ENCODE peak calls at places on chromosomes 7 and 10, in eight cellular contexts. One of them, this sample, is unnamed.

GRCh38 chr10:23015021-23015707 is 80.2 kb upstream of the MSRB2 start:
- DNase-seq in heart left ventricle: no peak
- DNase-seq in choroid plexus epithelial cell: no peak
- DNase-seq in HFFc6: no peak
- DNase-seq in progenitor cell of endocrine pancreas: no peak
- DNase-seq in fibroblast of the aortic adventitia: no peak
- DNase-seq in A549: no peak
- DNase-seq in fibroblast of lung: no peak
- DNase-seq in this sample: no peak

GRCh38 chr7:128694742-128695141 is 22.6 kb downstream of the GARIN1A start:
- DNase-seq in heart left ventricle: no peak
- DNase-seq in choroid plexus epithelial cell: no peak
- DNase-seq in HFFc6: no peak
- DNase-seq in progenitor cell of endocrine pancreas: no peak
- DNase-seq in fibroblast of the aortic adventitia: no peak
- DNase-seq in A549: no peak
- DNase-seq in fibroblast of lung: no peak
- DNase-seq in this sample: no peak

GRCh38 chr10:132879408-132880147 is 62.8 kb downstream of the CFAP46 start:
- DNase-seq in heart left ventricle: no peak
- DNase-seq in choroid plexus epithelial cell: no peak
- DNase-seq in HFFc6: no peak
- DNase-seq in progenitor cell of endocrine pancreas: no peak
- DNase-seq in fibroblast of the aortic adventitia: no peak
- DNase-seq in A549: no peak
- DNase-seq in fibroblast of lung: no peak
- DNase-seq in this sample: no peak

GRCh38 chr10:33216661-33217427 is 117.6 kb downstream of the NRP1 start:
- DNase-seq in heart left ventricle: no peak
- DNase-seq in choroid plexus epithelial cell: no peak
- DNase-seq in HFFc6: peak; percentile 67
- DNase-seq in progenitor cell of endocrine pancreas: no peak
- DNase-seq in fibroblast of the aortic adventitia: no peak
- DNase-seq in A549: peak; percentile 62
- DNase-seq in fibroblast of lung: peak; percentile 60
- DNase-seq in this sample: no peak

GRCh38 chr10:69051303-69051702 is 36.6 kb upstream of the SRGN start:
- DNase-seq in heart left ventricle: peak; percentile 53
- DNase-seq in choroid plexus epithelial cell: peak; percentile 47
- DNase-seq in HFFc6: peak; percentile 14
- DNase-seq in progenitor cell of endocrine pancreas: no peak
- DNase-seq in fibroblast of the aortic adventitia: no peak
- DNase-seq in A549: no peak
- DNase-seq in fibroblast of lung: peak; percentile 36
- DNase-seq in this sample: peak; percentile 88

GRCh38 chr10:2929457-2929856 is 137.9 kb upstream of the PFKP start:
- DNase-seq in heart left ventricle: no peak
- DNase-seq in choroid plexus epithelial cell: no peak
- DNase-seq in HFFc6: no peak
- DNase-seq in progenitor cell of endocrine pancreas: no peak
- DNase-seq in fibroblast of the aortic adventitia: no peak
- DNase-seq in A549: no peak
- DNase-seq in fibroblast of lung: no peak
- DNase-seq in this sample: no peak

GRCh38 chr7:12322287-12322902 is 81.3 kb downstream of the VWDE start:
- DNase-seq in heart left ventricle: no peak
- DNase-seq in choroid plexus epithelial cell: peak; percentile 66
- DNase-seq in HFFc6: no peak
- DNase-seq in progenitor cell of endocrine pancreas: no peak
- DNase-seq in fibroblast of the aortic adventitia: peak; percentile 65
- DNase-seq in A549: peak; percentile 36
- DNase-seq in fibroblast of lung: peak; percentile 26
- DNase-seq in this sample: no peak

GRCh38 chr7:13024323-13024722 is 336.9 kb downstream of the ARL4A start:
- DNase-seq in heart left ventricle: no peak
- DNase-seq in choroid plexus epithelial cell: no peak
- DNase-seq in HFFc6: no peak
- DNase-seq in progenitor cell of endocrine pancreas: no peak
- DNase-seq in fibroblast of the aortic adventitia: peak; percentile 89
- DNase-seq in A549: no peak
- DNase-seq in fibroblast of lung: no peak
- DNase-seq in this sample: no peak

GRCh38 chr7:151960449-151960848 is 4.2 kb downstream of the GALNTL5 start:
- DNase-seq in heart left ventricle: no peak
- DNase-seq in choroid plexus epithelial cell: no peak
- DNase-seq in HFFc6: no peak
- DNase-seq in progenitor cell of endocrine pancreas: no peak
- DNase-seq in fibroblast of the aortic adventitia: no peak
- DNase-seq in A549: no peak
- DNase-seq in fibroblast of lung: no peak
- DNase-seq in this sample: no peak

GRCh38 chr10:97332586-97333350 is 1.8 kb downstream of the FRAT2 start:
- DNase-seq in heart left ventricle: peak; percentile 35
- DNase-seq in choroid plexus epithelial cell: peak; percentile 85
- DNase-seq in HFFc6: peak; percentile 85
- DNase-seq in progenitor cell of endocrine pancreas: no peak
- DNase-seq in fibroblast of the aortic adventitia: peak; percentile 77
- DNase-seq in A549: peak; percentile 43
- DNase-seq in fibroblast of lung: peak; percentile 77
- DNase-seq in this sample: no peak

GRCh38 chr7:112290065-112290464 is 83.6 kb downstream of the ZNF277 start:
- DNase-seq in heart left ventricle: no peak
- DNase-seq in choroid plexus epithelial cell: peak; percentile 64
- DNase-seq in HFFc6: peak; percentile 40
- DNase-seq in progenitor cell of endocrine pancreas: no peak
- DNase-seq in fibroblast of the aortic adventitia: peak; percentile 35
- DNase-seq in A549: no peak
- DNase-seq in fibroblast of lung: peak; percentile 77
- DNase-seq in this sample: no peak

GRCh38 chr10:110059965-110060364 is 52.2 kb downstream of the ADD3 start:
- DNase-seq in heart left ventricle: no peak
- DNase-seq in choroid plexus epithelial cell: peak; percentile 46
- DNase-seq in HFFc6: no peak
- DNase-seq in progenitor cell of endocrine pancreas: no peak
- DNase-seq in fibroblast of the aortic adventitia: peak; percentile 37
- DNase-seq in A549: no peak
- DNase-seq in fibroblast of lung: no peak
- DNase-seq in this sample: no peak

GRCh38 chr10:70799124-70799523 is 13.9 kb upstream of the TBATA start:
- DNase-seq in heart left ventricle: no peak
- DNase-seq in choroid plexus epithelial cell: peak; percentile 7
- DNase-seq in HFFc6: no peak
- DNase-seq in progenitor cell of endocrine pancreas: no peak
- DNase-seq in fibroblast of the aortic adventitia: peak; percentile 25
- DNase-seq in A549: no peak
- DNase-seq in fibroblast of lung: peak; percentile 35
- DNase-seq in this sample: no peak

GRCh38 chr7:26919906-26920530 is 55.6 kb upstream of the SKAP2 start:
- DNase-seq in heart left ventricle: no peak
- DNase-seq in choroid plexus epithelial cell: no peak
- DNase-seq in HFFc6: no peak
- DNase-seq in progenitor cell of endocrine pancreas: no peak
- DNase-seq in fibroblast of the aortic adventitia: no peak
- DNase-seq in A549: no peak
- DNase-seq in fibroblast of lung: no peak
- DNase-seq in this sample: no peak

GRCh38 chr10:124741281-124741921 is 2.8 kb downstream of the FAM53B start:
- DNase-seq in heart left ventricle: peak; percentile 88
- DNase-seq in choroid plexus epithelial cell: peak; percentile 84
- DNase-seq in HFFc6: peak; percentile 62
- DNase-seq in progenitor cell of endocrine pancreas: peak; percentile 60
- DNase-seq in fibroblast of the aortic adventitia: peak; percentile 85
- DNase-seq in A549: peak; percentile 71
- DNase-seq in fibroblast of lung: peak; percentile 63
- DNase-seq in this sample: peak; percentile 72

GRCh38 chr10:86107131-86107530 is 259.5 kb downstream of the GRID1 start:
- DNase-seq in heart left ventricle: no peak
- DNase-seq in choroid plexus epithelial cell: no peak
- DNase-seq in HFFc6: no peak
- DNase-seq in progenitor cell of endocrine pancreas: no peak
- DNase-seq in fibroblast of the aortic adventitia: no peak
- DNase-seq in A549: no peak
- DNase-seq in fibroblast of lung: no peak
- DNase-seq in this sample: no peak

GRCh38 chr10:16923726-16924125 is 106.5 kb upstream of the RSU1 start:
- DNase-seq in heart left ventricle: no peak
- DNase-seq in choroid plexus epithelial cell: no peak
- DNase-seq in HFFc6: no peak
- DNase-seq in progenitor cell of endocrine pancreas: no peak
- DNase-seq in fibroblast of the aortic adventitia: no peak
- DNase-seq in A549: no peak
- DNase-seq in fibroblast of lung: no peak
- DNase-seq in this sample: no peak

GRCh38 chr7:106423836-106424475 is 139.2 kb upstream of the NAMPT start:
- DNase-seq in heart left ventricle: no peak
- DNase-seq in choroid plexus epithelial cell: no peak
- DNase-seq in HFFc6: no peak
- DNase-seq in progenitor cell of endocrine pancreas: no peak
- DNase-seq in fibroblast of the aortic adventitia: no peak
- DNase-seq in A549: no peak
- DNase-seq in fibroblast of lung: no peak
- DNase-seq in this sample: no peak

GRCh38 chr7:37096341-37096740 is 352.3 kb downstream of the ELMO1 start:
- DNase-seq in heart left ventricle: no peak
- DNase-seq in choroid plexus epithelial cell: no peak
- DNase-seq in HFFc6: no peak
- DNase-seq in progenitor cell of endocrine pancreas: no peak
- DNase-seq in fibroblast of the aortic adventitia: no peak
- DNase-seq in A549: no peak
- DNase-seq in fibroblast of lung: no peak
- DNase-seq in this sample: no peak

DNA sequence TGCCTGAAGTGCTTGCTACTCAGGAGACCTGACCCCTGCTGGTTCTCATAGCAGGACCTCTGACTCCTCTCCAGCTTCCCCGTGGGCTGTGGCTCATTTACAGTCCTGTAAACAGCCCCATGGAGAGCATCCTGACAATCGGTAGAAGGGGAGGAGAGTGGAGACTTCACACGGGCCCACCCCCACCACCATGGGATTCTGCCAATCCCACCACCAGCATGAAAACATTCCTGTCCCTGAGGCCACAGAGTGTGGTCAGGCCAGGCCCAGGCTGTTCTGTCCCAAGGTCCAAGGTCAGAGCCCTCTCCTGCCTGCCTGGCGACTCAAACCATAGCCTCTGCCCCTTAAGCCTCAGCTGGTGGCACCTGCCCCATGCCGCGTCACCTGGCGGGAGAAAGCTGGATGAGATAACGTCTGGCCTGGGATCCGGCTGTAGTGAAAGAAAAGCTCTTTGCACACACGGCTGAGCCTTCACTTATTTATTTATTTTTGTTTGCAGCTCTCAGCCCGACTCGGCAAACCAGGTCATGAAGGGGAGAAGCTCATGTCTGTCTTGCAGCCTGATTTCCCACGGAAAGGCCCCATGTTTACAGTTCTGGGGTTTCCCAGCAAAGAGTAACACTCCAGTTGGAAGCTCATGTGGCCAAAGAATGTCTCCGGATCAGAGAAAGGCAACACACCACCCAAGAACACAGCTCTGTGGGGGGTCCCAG is 293.6 kb upstream of the ZMIZ1 start:
- DNase-seq in heart left ventricle: no peak
- DNase-seq in choroid plexus epithelial cell: peak; percentile 90
- DNase-seq in HFFc6: no peak
- DNase-seq in progenitor cell of endocrine pancreas: no peak
- DNase-seq in fibroblast of the aortic adventitia: no peak
- DNase-seq in A549: no peak
- DNase-seq in fibroblast of lung: peak; percentile 17
- DNase-seq in this sample: no peak
- TF ChIP-seq CTCF in heart left ventricle: no peak
- TF ChIP-seq CTCF in choroid plexus epithelial cell: peak; percentile 35
- TF ChIP-seq CTCF in HFFc6: no peak
- TF ChIP-seq CTCF in progenitor cell of endocrine pancreas: no peak
- TF ChIP-seq CTCF in fibroblast of the aortic adventitia: no peak
- TF ChIP-seq CTCF in A549: no peak
- TF ChIP-seq CTCF in fibroblast of lung: no peak
- TF ChIP-seq CTCF in this sample: no peak

DNA sequence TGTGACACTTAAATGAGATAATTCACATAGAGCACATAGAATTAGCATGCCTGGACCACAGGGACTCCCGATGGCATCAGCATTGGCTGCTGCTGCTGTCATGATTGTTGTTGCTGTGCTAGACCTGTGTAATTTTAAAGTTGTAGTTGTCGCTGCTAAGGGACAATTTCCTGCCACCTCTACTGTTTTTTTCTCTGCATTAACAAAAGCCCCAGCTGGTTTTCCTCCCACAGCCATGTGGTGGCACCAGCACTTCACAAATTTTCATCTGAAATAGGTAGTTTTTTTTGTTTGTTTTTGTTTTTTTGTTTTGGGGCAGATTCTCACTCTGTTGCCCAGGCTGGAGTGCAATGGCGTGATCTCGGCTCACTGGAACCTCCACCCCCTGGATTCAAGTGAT is 25.4 kb upstream of the PRXL2A start:
- DNase-seq in heart left ventricle: peak; percentile 22
- DNase-seq in choroid plexus epithelial cell: peak; percentile 66
- DNase-seq in HFFc6: peak; percentile 35
- DNase-seq in progenitor cell of endocrine pancreas: no peak
- DNase-seq in fibroblast of the aortic adventitia: peak; percentile 24
- DNase-seq in A549: peak; percentile 46
- DNase-seq in fibroblast of lung: peak; percentile 8
- DNase-seq in this sample: no peak
- TF ChIP-seq CTCF in heart left ventricle: peak; percentile 69
- TF ChIP-seq CTCF in choroid plexus epithelial cell: peak; percentile 78
- TF ChIP-seq CTCF in HFFc6: peak; percentile 80
- TF ChIP-seq CTCF in progenitor cell of endocrine pancreas: peak; percentile 67
- TF ChIP-seq CTCF in fibroblast of the aortic adventitia: peak; percentile 53
- TF ChIP-seq CTCF in A549: peak; percentile 86
- TF ChIP-seq CTCF in fibroblast of lung: peak; percentile 48
- TF ChIP-seq CTCF in this sample: peak; percentile 68

GRCh38 chr10:103752680-103753248 is 102.6 kb downstream of the SH3PXD2A start:
- DNase-seq in heart left ventricle: no peak
- DNase-seq in choroid plexus epithelial cell: no peak
- DNase-seq in HFFc6: no peak
- DNase-seq in progenitor cell of endocrine pancreas: no peak
- DNase-seq in fibroblast of the aortic adventitia: no peak
- DNase-seq in A549: peak; percentile 35
- DNase-seq in fibroblast of lung: no peak
- DNase-seq in this sample: no peak
- TF ChIP-seq CTCF in heart left ventricle: peak; percentile 80
- TF ChIP-seq CTCF in choroid plexus epithelial cell: peak; percentile 79
- TF ChIP-seq CTCF in HFFc6: peak; percentile 99
- TF ChIP-seq CTCF in progenitor cell of endocrine pancreas: peak; percentile 78
- TF ChIP-seq CTCF in fibroblast of the aortic adventitia: peak; percentile 76
- TF ChIP-seq CTCF in A549: peak; percentile 63
- TF ChIP-seq CTCF in fibroblast of lung: peak; percentile 71
- TF ChIP-seq CTCF in this sample: peak; percentile 94

DNA sequence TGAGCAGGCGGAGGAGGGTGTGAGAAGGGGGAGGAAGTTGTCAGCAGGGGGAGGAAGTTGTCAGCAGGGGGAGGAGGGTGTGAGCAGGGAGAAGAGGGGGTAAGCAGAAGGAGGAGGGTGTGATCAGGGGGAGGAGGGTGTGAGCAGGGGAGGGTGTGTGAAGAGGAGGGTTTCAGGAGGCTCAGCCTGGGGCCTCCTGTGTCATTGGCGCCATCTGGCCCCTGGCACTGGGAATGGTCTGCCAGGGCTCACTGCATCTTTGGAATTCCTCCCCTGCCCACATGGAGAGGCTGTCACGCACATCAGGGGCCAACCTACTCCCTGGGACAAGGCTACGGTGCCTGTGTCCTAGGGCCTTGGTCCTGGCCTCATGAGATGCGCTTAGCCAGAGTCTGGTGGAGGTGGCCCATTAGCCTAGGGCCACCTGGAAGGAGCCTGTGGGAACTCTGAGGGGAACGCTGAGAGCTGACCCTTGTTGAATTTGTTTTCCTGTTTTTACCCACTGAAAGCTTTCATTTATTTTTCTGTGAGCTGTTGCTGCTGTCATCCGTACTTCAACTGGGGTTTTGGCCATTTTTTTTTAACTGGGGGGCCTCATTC is 18.0 kb downstream of the CAMK2B start:
- DNase-seq in heart left ventricle: no peak
- DNase-seq in choroid plexus epithelial cell: peak; percentile 46
- DNase-seq in HFFc6: peak; percentile 46
- DNase-seq in progenitor cell of endocrine pancreas: no peak
- DNase-seq in fibroblast of the aortic adventitia: peak; percentile 47
- DNase-seq in A549: peak; percentile 59
- DNase-seq in fibroblast of lung: peak; percentile 39
- DNase-seq in this sample: no peak
- TF ChIP-seq CTCF in heart left ventricle: peak; percentile 33
- TF ChIP-seq CTCF in choroid plexus epithelial cell: peak; percentile 51
- TF ChIP-seq CTCF in HFFc6: peak; percentile 53
- TF ChIP-seq CTCF in progenitor cell of endocrine pancreas: peak; percentile 11
- TF ChIP-seq CTCF in fibroblast of the aortic adventitia: peak; percentile 48
- TF ChIP-seq CTCF in A549: peak; percentile 30
- TF ChIP-seq CTCF in fibroblast of lung: peak; percentile 20
- TF ChIP-seq CTCF in this sample: no peak

This sample was measured in CD14-positive monocyte.